ENCODE peak calls at places on chromosomes 4 and X, in four cellular contexts. One of them, this sample, is unnamed.

GRCh38 chrX:47311857-47312774 is 58.3 kb upstream of the ZNF157 start:
- DNase-seq in psoas muscle: no peak
- DNase-seq in lower lobe of right lung: peak; percentile 54
- DNase-seq in ovary: peak; percentile 60
- DNase-seq in this sample: peak; percentile 16

GRCh38 chr4:3250956-3251690 is 2.2 kb downstream of the MSANTD1 start:
- DNase-seq in lower lobe of right lung: peak; percentile 69
- DNase-seq in ovary: peak; percentile 28
- DNase-seq in psoas muscle: peak; percentile 44
- DNase-seq in this sample: no peak

GRCh38 chrX:17967888-17968287 is 106.8 kb upstream of the RAI2 start:
- DNase-seq in ovary: no peak
- DNase-seq in lower lobe of right lung: no peak
- DNase-seq in psoas muscle: no peak
- DNase-seq in this sample: no peak

GRCh38 chrX:153440556-153441135 is 5.2 kb downstream of the TREX2 start:
- DNase-seq in ovary: peak; percentile 7
- DNase-seq in lower lobe of right lung: no peak
- DNase-seq in psoas muscle: no peak
- DNase-seq in this sample: no peak

GRCh38 chr4:175891863-175892262 is 79.8 kb upstream of the GPM6A start:
- DNase-seq in ovary: no peak
- DNase-seq in psoas muscle: no peak
- DNase-seq in lower lobe of right lung: no peak
- DNase-seq in this sample: no peak

GRCh38 chr4:92163348-92163747 is 140.4 kb upstream of the GRID2 start:
- DNase-seq in ovary: no peak
- DNase-seq in psoas muscle: no peak
- DNase-seq in lower lobe of right lung: no peak
- DNase-seq in this sample: no peak

GRCh38 chr4:74410272-74410671 is 34.7 kb upstream of the AREG start:
- DNase-seq in lower lobe of right lung: no peak
- DNase-seq in psoas muscle: no peak
- DNase-seq in ovary: no peak
- DNase-seq in this sample: no peak

GRCh38 chr4:48635310-48635709 is 144.8 kb downstream of the FRYL start:
- DNase-seq in lower lobe of right lung: no peak
- DNase-seq in ovary: no peak
- DNase-seq in psoas muscle: no peak
- DNase-seq in this sample: no peak

GRCh38 chrX:125757794-125758564 is 408.1 kb downstream of the DCAF12L2 start:
- DNase-seq in psoas muscle: no peak
- DNase-seq in lower lobe of right lung: no peak
- DNase-seq in ovary: no peak
- DNase-seq in this sample: no peak

GRCh38 chr4:2462992-2463762 is 5.7 kb upstream of the RNF4 start:
- DNase-seq in psoas muscle: no peak
- DNase-seq in ovary: no peak
- DNase-seq in lower lobe of right lung: no peak
- DNase-seq in this sample: no peak

GRCh38 chr4:59120287-59120814 is 2010.2 kb upstream of the IGFBP7 start:
- DNase-seq in ovary: no peak
- DNase-seq in psoas muscle: no peak
- DNase-seq in lower lobe of right lung: no peak
- DNase-seq in this sample: no peak

GRCh38 chr4:183318656-183319055 is 1.4 kb downstream of the CLDN22 start:
- DNase-seq in lower lobe of right lung: no peak
- DNase-seq in psoas muscle: no peak
- DNase-seq in ovary: no peak
- DNase-seq in this sample: no peak
- H3K36me3 ChIP-seq in lower lobe of right lung: peaks cover 26% of the 10 kb centered on the region
- H3K36me3 ChIP-seq in psoas muscle: no peaks in the 10 kb centered on the region
- H3K36me3 ChIP-seq in ovary: no peaks in the 10 kb centered on the region
- H3K36me3 ChIP-seq in this sample: peaks cover 28% of the 10 kb centered on the region

DNA sequence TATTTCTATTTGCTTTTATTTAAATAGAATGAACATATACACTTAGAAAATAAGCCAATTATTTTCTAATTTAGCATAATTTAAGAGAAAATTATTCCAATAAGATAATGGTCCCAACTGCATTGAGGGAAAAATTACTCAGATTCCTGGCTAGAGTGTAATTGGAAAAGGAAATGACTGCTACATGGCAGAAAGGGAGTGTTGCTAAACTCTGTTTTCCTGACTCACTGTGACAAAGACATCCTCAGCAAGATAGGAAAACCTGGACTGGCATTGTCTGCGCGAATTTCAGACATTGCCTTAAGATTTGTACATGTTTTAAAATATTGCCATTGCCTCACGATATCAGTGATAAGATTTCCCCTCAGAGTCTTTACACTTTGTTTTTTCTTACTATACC is 8.2 kb downstream of the TNIP3 start:
- DNase-seq in lower lobe of right lung: no peak
- DNase-seq in ovary: no peak
- DNase-seq in psoas muscle: no peak
- DNase-seq in this sample: no peak
- TF ChIP-seq CTCF in lower lobe of right lung: no peak
- TF ChIP-seq CTCF in ovary: no peak
- TF ChIP-seq CTCF in psoas muscle: no peak
- TF ChIP-seq CTCF in this sample: no peak

GRCh38 chr4:186669735-186670134 is 53.9 kb downstream of the FAT1 start:
- DNase-seq in psoas muscle: no peak
- DNase-seq in lower lobe of right lung: no peak
- DNase-seq in ovary: no peak
- DNase-seq in this sample: no peak

GRCh38 chr4:186669159-186669720 is 54.4 kb downstream of the FAT1 start:
- DNase-seq in psoas muscle: no peak
- DNase-seq in ovary: no peak
- DNase-seq in lower lobe of right lung: no peak
- DNase-seq in this sample: peak; percentile 49

GRCh38 chr4:186660403-186660802 is 63.3 kb downstream of the FAT1 start:
- DNase-seq in psoas muscle: no peak
- DNase-seq in ovary: no peak
- DNase-seq in lower lobe of right lung: no peak
- DNase-seq in this sample: no peak

GRCh38 chr4:186666750-186667149 is 56.9 kb downstream of the FAT1 start:
- DNase-seq in lower lobe of right lung: no peak
- DNase-seq in ovary: no peak
- DNase-seq in psoas muscle: no peak
- DNase-seq in this sample: no peak

DNA sequence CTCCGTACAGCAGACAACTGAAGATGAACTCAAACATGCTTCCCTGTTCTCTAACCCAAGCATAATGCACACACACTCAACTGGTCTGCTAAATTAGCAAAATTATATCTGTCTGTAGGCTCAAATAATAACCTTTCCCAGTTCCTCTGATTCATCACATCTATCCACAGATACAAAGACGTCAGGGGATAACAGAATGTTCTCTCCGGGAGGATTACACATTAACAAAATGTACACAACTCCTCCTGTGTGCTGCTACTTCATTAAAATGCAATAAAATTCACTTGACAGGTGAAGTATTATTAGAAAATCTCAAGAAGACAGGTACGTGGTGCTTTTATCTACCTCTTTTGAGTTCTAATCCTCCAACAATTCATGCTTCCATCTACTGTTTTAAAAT is 57.4 kb downstream of the FAT1 start:
- DNase-seq in ovary: no peak
- DNase-seq in lower lobe of right lung: no peak
- DNase-seq in psoas muscle: no peak
- DNase-seq in this sample: no peak
- H3K36me3 ChIP-seq in ovary: no peaks in the 10 kb centered on the region
- H3K36me3 ChIP-seq in lower lobe of right lung: peaks cover 4% of the 10 kb centered on the region
- H3K36me3 ChIP-seq in psoas muscle: no peaks in the 10 kb centered on the region
- H3K36me3 ChIP-seq in this sample: no peaks in the 10 kb centered on the region

GRCh38 chr4:38049545-38050170 is 89.5 kb downstream of the PTTG2 start:
- DNase-seq in psoas muscle: no peak
- DNase-seq in ovary: no peak
- DNase-seq in lower lobe of right lung: no peak
- DNase-seq in this sample: no peak

GRCh38 chr4:38046735-38047487 is 86.7 kb downstream of the PTTG2 start:
- DNase-seq in lower lobe of right lung: no peak
- DNase-seq in ovary: no peak
- DNase-seq in psoas muscle: no peak
- DNase-seq in this sample: no peak

GRCh38 chr4:38055566-38055965 is 95.4 kb downstream of the PTTG2 start:
- DNase-seq in psoas muscle: no peak
- DNase-seq in ovary: no peak
- DNase-seq in lower lobe of right lung: no peak
- DNase-seq in this sample: no peak

GRCh38 chr4:38056024-38056685 is 96.0 kb downstream of the PTTG2 start:
- DNase-seq in psoas muscle: no peak
- DNase-seq in lower lobe of right lung: no peak
- DNase-seq in ovary: no peak
- DNase-seq in this sample: no peak

GRCh38 chr4:38050560-38051350 is 90.6 kb downstream of the PTTG2 start:
- DNase-seq in lower lobe of right lung: no peak
- DNase-seq in psoas muscle: no peak
- DNase-seq in ovary: no peak
- DNase-seq in this sample: no peak
- TF ChIP-seq CTCF in lower lobe of right lung: no peak
- TF ChIP-seq CTCF in psoas muscle: no peak
- TF ChIP-seq CTCF in ovary: no peak
- TF ChIP-seq CTCF in this sample: no peak

GRCh38 chrX:9845574-9845948 is 59.3 kb downstream of the SHROOM2 start:
- DNase-seq in lower lobe of right lung: no peak
- DNase-seq in psoas muscle: no peak
- DNase-seq in ovary: no peak
- DNase-seq in this sample: no peak

GRCh38 chrX:9844936-9845573 is 58.8 kb downstream of the SHROOM2 start:
- DNase-seq in psoas muscle: no peak
- DNase-seq in ovary: no peak
- DNase-seq in lower lobe of right lung: no peak
- DNase-seq in this sample: no peak

GRCh38 chrX:9846631-9847030 is 60.4 kb downstream of the SHROOM2 start:
- DNase-seq in lower lobe of right lung: no peak
- DNase-seq in ovary: no peak
- DNase-seq in psoas muscle: no peak
- DNase-seq in this sample: no peak

GRCh38 chrX:9848718-9849481 is 62.7 kb downstream of the SHROOM2 start:
- DNase-seq in ovary: no peak
- DNase-seq in lower lobe of right lung: no peak
- DNase-seq in psoas muscle: no peak
- DNase-seq in this sample: no peak

GRCh38 chrX:9847071-9847470 is 60.8 kb downstream of the SHROOM2 start:
- DNase-seq in lower lobe of right lung: no peak
- DNase-seq in psoas muscle: no peak
- DNase-seq in ovary: no peak
- DNase-seq in this sample: no peak
- H3K36me3 ChIP-seq in lower lobe of right lung: no peaks in the 10 kb centered on the region
- H3K36me3 ChIP-seq in psoas muscle: no peaks in the 10 kb centered on the region
- H3K36me3 ChIP-seq in ovary: no peaks in the 10 kb centered on the region
- H3K36me3 ChIP-seq in this sample: no peaks in the 10 kb centered on the region

GRCh38 chr4:9703391-9703790 is 78.0 kb upstream of the DRD5 start:
- DNase-seq in psoas muscle: peak; percentile 64
- DNase-seq in lower lobe of right lung: peak; percentile 68
- DNase-seq in ovary: peak; percentile 47
- DNase-seq in this sample: peak; percentile 52
- TF ChIP-seq CTCF in psoas muscle: peak; percentile 36
- TF ChIP-seq CTCF in lower lobe of right lung: peak; percentile 76
- TF ChIP-seq CTCF in ovary: peak; percentile 15
- TF ChIP-seq CTCF in this sample: peak; percentile 51

This sample was measured in tibial nerve.